ENCODE peak calls at places on chromosomes 1 and 21, in seven cellular contexts. I is NT2/D1; S is GM23248; R is spleen; D is astrocyte; J is psoas muscle; X is CD8-positive, alpha-beta T cell. E is an unnamed sample. For H3K4me1 and H3K27me3, the result is how much of the 10 kb centered on the place peaks cover.

GRCh38 chr1:29197590-29197924 is 15.9 kb upstream of the SRSF4 start:
- DNase-seq in I (no peak), S (peak), R (no peak), D (no peak), J (no peak), X (peak), E (peak)

GRCh38 chr1:219477861-219478260 is 135.0 kb downstream of the ZC3H11B start:
- DNase-seq in I (no peak), S (no peak), R (no peak), D (no peak), J (no peak), X (no peak), E (no peak)

GRCh38 chr1:165342588-165342987 is 13.9 kb downstream of the LMX1A start:
- DNase-seq in I (no peak), S (no peak), R (no peak), D (no peak), J (no peak), X (no peak), E (no peak)

GRCh38 chr1:203153051-203153988 is 22.3 kb downstream of the MYBPH start:
- DNase-seq in I (no peak), S (peak), R (no peak), D (peak), J (no peak), X (no peak), E (no peak)

GRCh38 chr1:85058781-85059180 is 10.5 kb upstream of the MCOLN3 start:
- DNase-seq in I (no peak), S (no peak), R (no peak), D (no peak), J (no peak), X (no peak), E (no peak)

GRCh38 chr1:178633068-178633467 is 92.0 kb upstream of the RALGPS2 start:
- DNase-seq in I (no peak), S (peak), R (no peak), D (peak), J (no peak), X (no peak), E (peak)

GRCh38 chr1:98500324-98500723 is 161.2 kb upstream of the SNX7 start:
- DNase-seq in I (no peak), S (no peak), R (no peak), D (no peak), J (no peak), X (no peak), E (no peak)

GRCh38 chr1:167128261-167129227 is 34.7 kb downstream of the STYXL2 start:
- DNase-seq in I (no peak), S (no peak), R (no peak), D (no peak), J (no peak), X (no peak), E (no peak)

GRCh38 chr1:92029241-92029922 is 403 bp upstream of the EPHX4 start:
- DNase-seq in I (no peak), S (no peak), R (no peak), D (peak), J (no peak), X (no peak), E (no peak)

GRCh38 chr1:16971330-16972209 is 8.8 kb downstream of the MFAP2 start:
- DNase-seq in I (no peak), S (peak), R (no peak), D (peak), J (no peak), X (no peak), E (peak)

GRCh38 chr1:190226006-190226405 is 251.7 kb downstream of the BRINP3 start:
- DNase-seq in I (no peak), S (no peak), R (no peak), D (no peak), J (no peak), X (no peak), E (no peak)

GRCh38 chr1:231724876-231725647 is 98.5 kb downstream of the DISC1 start:
- DNase-seq in I (peak), S (peak), R (no peak), D (peak), J (no peak), X (no peak), E (peak)

GRCh38 chr1:237206065-237206414 is 164.1 kb downstream of the RYR2 start:
- DNase-seq in I (no peak), S (no peak), R (no peak), D (no peak), J (no peak), X (no peak), E (no peak)

GRCh38 chr1:237205400-237206064 is 163.5 kb downstream of the RYR2 start:
- DNase-seq in I (no peak), S (peak), R (no peak), D (no peak), J (peak), X (no peak), E (no peak)

GRCh38 chr1:237201155-237201554 is 159.2 kb downstream of the RYR2 start:
- DNase-seq in I (no peak), S (no peak), R (no peak), D (no peak), J (no peak), X (no peak), E (no peak)

GRCh38 chr1:237199026-237199425 is 157.0 kb downstream of the RYR2 start:
- DNase-seq in I (no peak), S (no peak), R (no peak), D (no peak), J (no peak), X (no peak), E (no peak)

DNA sequence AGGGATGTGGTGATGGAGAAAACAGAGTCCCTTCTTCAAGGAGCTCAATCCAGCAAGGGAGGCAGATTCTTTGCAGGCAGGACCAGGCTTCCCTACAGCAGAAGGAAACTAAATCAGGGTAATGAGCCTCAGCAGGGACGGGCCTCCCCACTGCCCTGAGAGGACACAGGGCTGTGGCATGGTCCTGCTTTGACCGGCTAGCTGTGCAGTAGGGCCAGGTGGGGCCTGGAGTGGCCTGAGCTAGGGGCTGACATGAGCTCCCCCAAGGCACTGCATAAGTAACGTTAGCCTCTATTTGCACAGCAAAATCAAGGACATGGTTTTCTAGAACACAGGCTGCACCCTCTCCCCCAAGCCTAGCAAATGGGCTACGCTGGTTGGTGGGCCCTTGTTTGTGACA is 162.9 kb downstream of the RYR2 start:
- DNase-seq in I (no peak), S (no peak), R (no peak), D (no peak), J (no peak), X (no peak), E (no peak)
- H3K4me1 ChIP-seq in I (under half), S (under half), R (under half), D (under half), J (under half), X (under half), E (under half)

GRCh38 chr1:1191734-1192133 is 14.7 kb downstream of the TNFRSF18 start:
- DNase-seq in I (no peak), S (no peak), R (no peak), D (no peak), J (no peak), X (no peak), E (no peak)

GRCh38 chr1:1197188-1197500 is 9.2 kb downstream of the TNFRSF18 start:
- DNase-seq in I (no peak), S (no peak), R (no peak), D (no peak), J (no peak), X (no peak), E (no peak)

GRCh38 chr1:1197551-1198422 is 8.6 kb downstream of the TNFRSF18 start:
- DNase-seq in I (no peak), S (no peak), R (peak), D (no peak), J (peak), X (peak), E (no peak)

GRCh38 chr1:1196431-1197187 is 9.8 kb downstream of the TNFRSF18 start:
- DNase-seq in I (no peak), S (no peak), R (no peak), D (no peak), J (peak), X (peak), E (no peak)

GRCh38 chr1:1194723-1195122 is 11.7 kb downstream of the TNFRSF18 start:
- DNase-seq in I (no peak), S (no peak), R (no peak), D (no peak), J (no peak), X (no peak), E (no peak)
- H3K27me3 ChIP-seq in I (under half), S (under half), R (under half), D (under half), J (under half), X (under half), E (under half)

DNA sequence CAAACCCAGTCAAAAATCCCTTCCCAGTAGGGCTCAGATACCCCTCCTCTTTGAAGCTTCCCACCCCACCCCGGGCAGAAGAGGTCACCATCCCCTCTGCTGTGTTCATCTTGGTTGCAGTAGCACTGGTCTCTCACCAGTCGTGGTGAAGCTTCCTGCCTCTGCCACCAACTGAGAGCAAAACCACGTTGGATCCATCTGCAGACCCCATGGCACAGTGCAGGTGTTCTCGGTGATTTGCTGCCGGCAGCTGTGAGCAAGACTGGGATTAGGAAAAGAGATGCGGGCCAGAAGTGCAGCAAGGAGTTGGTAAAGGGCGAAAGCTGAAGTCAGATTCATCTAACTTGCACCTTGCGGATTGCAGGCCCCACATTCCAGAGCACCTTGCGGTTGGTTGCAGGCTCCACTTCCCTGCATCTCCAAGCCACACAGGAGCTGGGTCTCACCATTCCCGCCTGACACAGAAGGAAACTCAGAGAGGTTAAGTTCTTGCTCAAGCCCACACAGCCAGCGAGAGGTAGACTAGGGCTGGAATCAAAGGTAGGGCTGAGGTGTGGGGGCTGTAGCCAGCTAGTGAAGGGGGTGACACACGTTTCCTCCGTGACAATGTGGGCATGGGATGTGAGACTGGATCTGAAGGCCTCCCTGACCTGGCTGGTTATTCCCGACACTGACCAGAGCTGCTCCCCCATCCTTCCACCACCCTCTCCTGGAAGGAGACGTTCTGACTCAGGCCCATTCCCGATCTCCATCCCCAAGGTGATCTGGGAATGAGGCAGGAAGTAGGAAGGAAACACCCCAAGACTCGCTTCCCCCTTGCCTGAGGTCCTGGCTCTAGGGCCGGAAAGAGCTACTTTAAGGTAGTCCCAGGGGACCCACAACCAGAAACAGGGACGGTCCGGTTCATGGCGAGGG is 3.3 kb upstream of the FAM110D start:
- DNase-seq in I (no peak), S (no peak), R (no peak), D (no peak), J (no peak), X (no peak), E (no peak)
- H3K4me3 ChIP-seq in I (no peak), S (no peak), R (no peak), D (no peak), J (peak), X (no peak), E (no peak)

DNA sequence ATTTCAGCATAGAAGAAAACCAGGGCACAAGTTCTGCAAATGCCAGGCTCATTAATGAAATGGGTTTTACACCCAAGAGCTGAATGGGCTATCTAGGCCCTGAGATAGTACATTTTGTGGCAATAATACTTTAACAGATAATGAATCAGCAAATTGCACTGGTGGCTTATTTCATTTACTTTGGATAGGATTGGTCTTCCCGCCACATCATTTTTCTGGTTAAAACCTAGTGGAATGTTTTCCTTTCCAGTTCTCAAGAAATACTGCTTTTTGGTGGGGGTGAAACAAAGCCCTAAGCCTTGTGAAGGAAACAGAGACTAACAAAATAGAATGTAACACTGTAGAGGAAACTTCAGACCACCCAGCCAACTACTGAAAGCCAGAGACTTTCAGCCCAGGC is 172.2 kb downstream of the HHIPL2 start:
- DNase-seq in I (no peak), S (no peak), R (no peak), D (peak), J (no peak), X (no peak), E (peak)
- H3K4me1 ChIP-seq in I (under half), S (under half), R (under half), D (under half), J (under half), X (under half), E (under half)

DNA sequence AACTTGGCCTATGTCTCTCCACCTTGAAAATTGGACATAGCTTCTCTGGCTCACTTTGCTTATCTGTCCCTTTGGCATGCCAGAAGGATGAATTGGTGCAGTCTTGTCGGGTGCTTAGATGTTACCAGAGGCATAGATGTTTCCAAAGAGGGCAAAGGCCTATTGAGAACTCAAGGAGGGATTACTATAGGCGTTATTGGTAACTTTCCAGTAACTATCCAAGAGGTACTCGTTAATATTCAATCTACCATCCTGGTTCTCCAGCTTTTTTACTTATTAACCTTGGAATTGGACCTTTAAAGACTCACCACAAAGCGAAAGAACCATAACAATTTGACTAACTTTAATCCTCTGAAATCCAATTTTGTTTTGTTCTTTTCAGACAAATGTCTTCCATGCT is 368.4 kb upstream of the ESRRG start:
- DNase-seq in I (no peak), S (no peak), R (no peak), D (no peak), J (no peak), X (no peak), E (no peak)
- H3K27me3 ChIP-seq in I (under half), S (under half), R (under half), D (under half), J (under half), X (under half), E (under half)

GRCh38 chr21:45060675-45061311 is 13.6 kb upstream of the ADARB1 start:
- DNase-seq in I (no peak), S (no peak), R (no peak), D (no peak), J (no peak), X (no peak), E (no peak)
- H3K4me3 ChIP-seq in I (no peak), S (no peak), R (no peak), D (no peak), J (no peak), X (no peak), E (no peak)

GRCh38 chr1:30271401-30272287 is 451.7 kb downstream of the MATN1 start:
- DNase-seq in I (no peak), S (no peak), R (peak), D (no peak), J (peak), X (no peak), E (no peak)

GRCh38 chr1:30267856-30268255 is 455.5 kb downstream of the MATN1 start:
- DNase-seq in I (no peak), S (no peak), R (peak), D (no peak), J (peak), X (no peak), E (no peak)

GRCh38 chr1:30267046-30267445 is 456.3 kb downstream of the MATN1 start:
- DNase-seq in I (no peak), S (no peak), R (peak), D (no peak), J (peak), X (no peak), E (no peak)

GRCh38 chr1:30270468-30270867 is 452.9 kb downstream of the MATN1 start:
- DNase-seq in I (no peak), S (no peak), R (peak), D (no peak), J (peak), X (no peak), E (no peak)

GRCh38 chr1:30268923-30269666 is 454.3 kb downstream of the MATN1 start:
- DNase-seq in I (no peak), S (no peak), R (peak), D (no peak), J (peak), X (no peak), E (no peak)
- H3K4me1 ChIP-seq in I (under half), S (under half), R (under half), D (under half), J (under half), X (under half), E (under half)

GRCh38 chr1:3442331-3442730 is 12.1 kb upstream of the ARHGEF16 start:
- DNase-seq in I (no peak), S (no peak), R (no peak), D (no peak), J (peak), X (no peak), E (no peak)

GRCh38 chr1:3441880-3442279 is 12.6 kb upstream of the ARHGEF16 start:
- DNase-seq in I (no peak), S (no peak), R (no peak), D (no peak), J (no peak), X (no peak), E (no peak)

GRCh38 chr1:3442901-3443300 is 11.6 kb upstream of the ARHGEF16 start:
- DNase-seq in I (no peak), S (no peak), R (no peak), D (no peak), J (peak), X (no peak), E (no peak)

GRCh38 chr1:3444736-3445135 is 9.7 kb upstream of the ARHGEF16 start:
- DNase-seq in I (no peak), S (no peak), R (no peak), D (no peak), J (peak), X (no peak), E (no peak)

DNA sequence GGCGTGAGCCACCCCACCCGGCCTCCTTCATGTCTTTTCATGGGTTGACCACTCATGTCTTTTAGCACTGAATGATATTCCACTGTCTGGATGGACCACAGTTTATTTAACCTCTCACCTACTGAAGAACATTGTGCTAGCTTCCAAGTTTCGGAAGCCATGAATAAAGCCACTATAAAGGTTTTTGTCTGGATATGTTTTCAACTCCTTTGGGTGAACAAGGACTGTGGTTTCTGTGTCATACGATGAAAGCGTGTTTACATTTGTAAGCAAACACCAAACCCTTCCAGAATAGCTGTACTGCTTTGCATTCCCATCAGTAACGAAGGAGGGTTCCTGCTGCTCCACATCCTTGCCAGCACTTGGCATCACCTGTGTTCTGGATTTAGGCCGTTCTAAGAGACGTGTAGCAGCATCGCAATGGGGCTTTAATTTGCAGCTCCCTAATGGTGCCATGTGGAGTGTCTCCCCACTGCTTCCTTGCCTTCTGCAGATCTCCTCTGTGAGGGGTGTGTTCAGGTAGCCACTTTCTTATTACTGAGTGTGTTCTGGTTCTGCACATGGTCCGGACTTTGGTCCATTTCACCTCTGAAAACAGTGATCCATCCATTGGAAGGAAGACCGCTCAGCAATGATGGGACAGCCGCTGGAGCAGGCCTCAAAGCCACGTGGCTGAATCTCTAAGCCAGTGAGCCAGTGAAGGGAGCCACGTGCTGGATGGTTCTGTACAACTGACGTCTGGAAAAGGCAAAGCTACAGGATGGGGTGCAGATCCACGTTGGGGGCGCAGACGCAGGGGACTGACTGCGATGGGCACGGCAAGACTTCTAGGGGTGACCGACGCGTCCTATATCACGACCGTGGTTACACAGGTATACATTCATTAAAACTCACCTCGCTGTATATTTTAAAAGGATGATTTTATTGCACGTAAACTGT is 10.4 kb upstream of the ARHGEF16 start:
- DNase-seq in I (no peak), S (no peak), R (no peak), D (no peak), J (peak), X (no peak), E (no peak)
- H3K27me3 ChIP-seq in I (under half), S (under half), R (under half), D (under half), J (under half), X (under half), E (half or more)

DNA sequence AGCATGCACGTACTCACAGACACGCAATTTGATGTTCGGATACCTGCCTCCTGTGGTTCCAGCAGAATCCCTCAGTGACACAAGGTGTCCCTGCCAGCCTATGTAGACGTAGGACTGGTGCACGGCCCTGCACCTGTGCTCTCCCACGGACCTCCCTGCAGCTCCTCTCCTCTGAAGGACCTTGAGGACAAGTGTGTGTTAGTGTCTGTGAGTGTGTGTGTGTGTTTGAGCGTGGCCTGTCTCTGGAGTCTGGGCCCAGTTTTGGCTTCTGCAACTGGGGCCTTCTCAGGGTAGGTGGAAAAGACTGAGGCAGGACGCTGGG is 22.5 kb upstream of the DMBX1 start:
- DNase-seq in I (no peak), S (no peak), R (no peak), D (no peak), J (no peak), X (no peak), E (no peak)
- H3K4me3 ChIP-seq in I (peak), S (peak), R (peak), D (peak), J (peak), X (peak), E (peak)